ENCODE peak calls at places on chromosomes 7 and 10, in nine cellular contexts. One of them, this sample, is unnamed.

GRCh38 chr7:42262907-42263466 is 26.0 kb upstream of the GLI3 start:
- DNase-seq in AG09319: no peak
- DNase-seq in activated CD4-positive, alpha-beta T cell treated with anti-CD3 and anti-CD28 coated beads for 48 hours: no peak
- DNase-seq in naive thymus-derived CD8-positive, alpha-beta T cell: no peak
- DNase-seq in transverse colon: peak
- DNase-seq in Caco-2: no peak
- DNase-seq in NT2/D1: peak
- DNase-seq in GM23338: peak
- DNase-seq in 8988T: no peak
- DNase-seq in this sample: no peak

GRCh38 chr7:130891254-130892094 is 157.5 kb upstream of the KLF14 start:
- DNase-seq in AG09319: peak
- DNase-seq in activated CD4-positive, alpha-beta T cell treated with anti-CD3 and anti-CD28 coated beads for 48 hours: no peak
- DNase-seq in naive thymus-derived CD8-positive, alpha-beta T cell: no peak
- DNase-seq in transverse colon: no peak
- DNase-seq in Caco-2: no peak
- DNase-seq in NT2/D1: no peak
- DNase-seq in GM23338: no peak
- DNase-seq in 8988T: no peak
- DNase-seq in this sample: no peak

GRCh38 chr10:70851597-70852475 is 36.1 kb downstream of the SGPL1 start:
- DNase-seq in AG09319: no peak
- DNase-seq in activated CD4-positive, alpha-beta T cell treated with anti-CD3 and anti-CD28 coated beads for 48 hours: no peak
- DNase-seq in naive thymus-derived CD8-positive, alpha-beta T cell: no peak
- DNase-seq in transverse colon: no peak
- DNase-seq in Caco-2: peak
- DNase-seq in NT2/D1: no peak
- DNase-seq in GM23338: no peak
- DNase-seq in 8988T: no peak
- DNase-seq in this sample: no peak

GRCh38 chr7:139242741-139243281 is 11.8 kb downstream of the UBN2 start:
- DNase-seq in AG09319: no peak
- DNase-seq in activated CD4-positive, alpha-beta T cell treated with anti-CD3 and anti-CD28 coated beads for 48 hours: no peak
- DNase-seq in naive thymus-derived CD8-positive, alpha-beta T cell: no peak
- DNase-seq in transverse colon: no peak
- DNase-seq in Caco-2: no peak
- DNase-seq in NT2/D1: no peak
- DNase-seq in GM23338: no peak
- DNase-seq in 8988T: no peak
- DNase-seq in this sample: no peak

GRCh38 chr7:138116156-138116555 is 39.9 kb downstream of the AKR1D1 start:
- DNase-seq in AG09319: no peak
- DNase-seq in activated CD4-positive, alpha-beta T cell treated with anti-CD3 and anti-CD28 coated beads for 48 hours: no peak
- DNase-seq in naive thymus-derived CD8-positive, alpha-beta T cell: no peak
- DNase-seq in transverse colon: no peak
- DNase-seq in Caco-2: peak
- DNase-seq in NT2/D1: no peak
- DNase-seq in GM23338: no peak
- DNase-seq in 8988T: peak
- DNase-seq in this sample: no peak

GRCh38 chr10:127922675-127923366 is 15.9 kb downstream of the PTPRE start:
- DNase-seq in AG09319: peak
- DNase-seq in activated CD4-positive, alpha-beta T cell treated with anti-CD3 and anti-CD28 coated beads for 48 hours: no peak
- DNase-seq in naive thymus-derived CD8-positive, alpha-beta T cell: no peak
- DNase-seq in transverse colon: peak
- DNase-seq in Caco-2: peak
- DNase-seq in NT2/D1: no peak
- DNase-seq in GM23338: no peak
- DNase-seq in 8988T: peak
- DNase-seq in this sample: no peak

GRCh38 chr10:67539312-67539711 is 156.7 kb downstream of the CTNNA3 start:
- DNase-seq in AG09319: no peak
- DNase-seq in activated CD4-positive, alpha-beta T cell treated with anti-CD3 and anti-CD28 coated beads for 48 hours: no peak
- DNase-seq in naive thymus-derived CD8-positive, alpha-beta T cell: no peak
- DNase-seq in transverse colon: no peak
- DNase-seq in Caco-2: no peak
- DNase-seq in NT2/D1: no peak
- DNase-seq in GM23338: no peak
- DNase-seq in 8988T: no peak
- DNase-seq in this sample: no peak

GRCh38 chr7:88888684-88889083 is 93.1 kb upstream of the TEX47 start:
- DNase-seq in AG09319: no peak
- DNase-seq in activated CD4-positive, alpha-beta T cell treated with anti-CD3 and anti-CD28 coated beads for 48 hours: no peak
- DNase-seq in naive thymus-derived CD8-positive, alpha-beta T cell: no peak
- DNase-seq in transverse colon: no peak
- DNase-seq in Caco-2: peak
- DNase-seq in NT2/D1: no peak
- DNase-seq in GM23338: no peak
- DNase-seq in 8988T: no peak
- DNase-seq in this sample: no peak

GRCh38 chr7:46545790-46546189 is 624.7 kb upstream of the IGFBP3 start:
- DNase-seq in AG09319: no peak
- DNase-seq in activated CD4-positive, alpha-beta T cell treated with anti-CD3 and anti-CD28 coated beads for 48 hours: no peak
- DNase-seq in naive thymus-derived CD8-positive, alpha-beta T cell: no peak
- DNase-seq in transverse colon: no peak
- DNase-seq in Caco-2: peak
- DNase-seq in NT2/D1: no peak
- DNase-seq in GM23338: no peak
- DNase-seq in 8988T: no peak
- DNase-seq in this sample: no peak

GRCh38 chr7:12210179-12211053 is 678 bp upstream of the TMEM106B start:
- DNase-seq in AG09319: no peak
- DNase-seq in activated CD4-positive, alpha-beta T cell treated with anti-CD3 and anti-CD28 coated beads for 48 hours: no peak
- DNase-seq in naive thymus-derived CD8-positive, alpha-beta T cell: no peak
- DNase-seq in transverse colon: peak
- DNase-seq in Caco-2: peak
- DNase-seq in NT2/D1: no peak
- DNase-seq in GM23338: peak
- DNase-seq in 8988T: no peak
- DNase-seq in this sample: no peak

GRCh38 chr7:157493776-157494175 is 157.0 kb downstream of the DNAJB6 start:
- DNase-seq in AG09319: no peak
- DNase-seq in activated CD4-positive, alpha-beta T cell treated with anti-CD3 and anti-CD28 coated beads for 48 hours: no peak
- DNase-seq in naive thymus-derived CD8-positive, alpha-beta T cell: no peak
- DNase-seq in transverse colon: no peak
- DNase-seq in Caco-2: no peak
- DNase-seq in NT2/D1: no peak
- DNase-seq in GM23338: no peak
- DNase-seq in 8988T: no peak
- DNase-seq in this sample: no peak

GRCh38 chr10:22435650-22436049 is 90.4 kb downstream of the SPAG6 start:
- DNase-seq in AG09319: no peak
- DNase-seq in activated CD4-positive, alpha-beta T cell treated with anti-CD3 and anti-CD28 coated beads for 48 hours: no peak
- DNase-seq in naive thymus-derived CD8-positive, alpha-beta T cell: no peak
- DNase-seq in transverse colon: peak
- DNase-seq in Caco-2: no peak
- DNase-seq in NT2/D1: no peak
- DNase-seq in GM23338: no peak
- DNase-seq in 8988T: no peak
- DNase-seq in this sample: no peak

GRCh38 chr7:51140203-51140938 is 176.2 kb downstream of the COBL start:
- DNase-seq in AG09319: no peak
- DNase-seq in activated CD4-positive, alpha-beta T cell treated with anti-CD3 and anti-CD28 coated beads for 48 hours: no peak
- DNase-seq in naive thymus-derived CD8-positive, alpha-beta T cell: no peak
- DNase-seq in transverse colon: no peak
- DNase-seq in Caco-2: no peak
- DNase-seq in NT2/D1: no peak
- DNase-seq in GM23338: no peak
- DNase-seq in 8988T: no peak
- DNase-seq in this sample: no peak

GRCh38 chr10:73156054-73156453 is 11.8 kb downstream of the ECD start:
- DNase-seq in AG09319: no peak
- DNase-seq in activated CD4-positive, alpha-beta T cell treated with anti-CD3 and anti-CD28 coated beads for 48 hours: no peak
- DNase-seq in naive thymus-derived CD8-positive, alpha-beta T cell: no peak
- DNase-seq in transverse colon: no peak
- DNase-seq in Caco-2: no peak
- DNase-seq in NT2/D1: no peak
- DNase-seq in GM23338: no peak
- DNase-seq in 8988T: no peak
- DNase-seq in this sample: no peak

GRCh38 chr10:133012573-133013359 is 70.4 kb upstream of the CFAP46 start:
- DNase-seq in AG09319: no peak
- DNase-seq in activated CD4-positive, alpha-beta T cell treated with anti-CD3 and anti-CD28 coated beads for 48 hours: no peak
- DNase-seq in naive thymus-derived CD8-positive, alpha-beta T cell: no peak
- DNase-seq in transverse colon: peak
- DNase-seq in Caco-2: no peak
- DNase-seq in NT2/D1: no peak
- DNase-seq in GM23338: no peak
- DNase-seq in 8988T: no peak
- DNase-seq in this sample: no peak

GRCh38 chr10:51765284-51765971 is 66.0 kb upstream of the CSTF2T start:
- DNase-seq in AG09319: no peak
- DNase-seq in activated CD4-positive, alpha-beta T cell treated with anti-CD3 and anti-CD28 coated beads for 48 hours: no peak
- DNase-seq in naive thymus-derived CD8-positive, alpha-beta T cell: no peak
- DNase-seq in transverse colon: no peak
- DNase-seq in Caco-2: no peak
- DNase-seq in NT2/D1: no peak
- DNase-seq in GM23338: no peak
- DNase-seq in 8988T: no peak
- DNase-seq in this sample: no peak

GRCh38 chr10:9158675-9159074 is 1104.2 kb downstream of the GATA3 start:
- DNase-seq in AG09319: no peak
- DNase-seq in activated CD4-positive, alpha-beta T cell treated with anti-CD3 and anti-CD28 coated beads for 48 hours: no peak
- DNase-seq in naive thymus-derived CD8-positive, alpha-beta T cell: no peak
- DNase-seq in transverse colon: no peak
- DNase-seq in Caco-2: no peak
- DNase-seq in NT2/D1: no peak
- DNase-seq in GM23338: no peak
- DNase-seq in 8988T: no peak
- DNase-seq in this sample: no peak

GRCh38 chr10:48251152-48251524 is 23.4 kb downstream of the FRMPD2 start:
- DNase-seq in AG09319: no peak
- DNase-seq in activated CD4-positive, alpha-beta T cell treated with anti-CD3 and anti-CD28 coated beads for 48 hours: no peak
- DNase-seq in naive thymus-derived CD8-positive, alpha-beta T cell: no peak
- DNase-seq in transverse colon: no peak
- DNase-seq in Caco-2: no peak
- DNase-seq in NT2/D1: no peak
- DNase-seq in GM23338: no peak
- DNase-seq in 8988T: no peak
- DNase-seq in this sample: no peak

GRCh38 chr7:22651534-22652243 is 75.3 kb upstream of the IL6 start:
- DNase-seq in AG09319: no peak
- DNase-seq in activated CD4-positive, alpha-beta T cell treated with anti-CD3 and anti-CD28 coated beads for 48 hours: no peak
- DNase-seq in naive thymus-derived CD8-positive, alpha-beta T cell: no peak
- DNase-seq in transverse colon: no peak
- DNase-seq in Caco-2: no peak
- DNase-seq in NT2/D1: no peak
- DNase-seq in GM23338: no peak
- DNase-seq in 8988T: no peak
- DNase-seq in this sample: no peak

GRCh38 chr10:91077549-91078017 is 142.9 kb upstream of the PCGF5 start:
- DNase-seq in AG09319: no peak
- DNase-seq in activated CD4-positive, alpha-beta T cell treated with anti-CD3 and anti-CD28 coated beads for 48 hours: no peak
- DNase-seq in naive thymus-derived CD8-positive, alpha-beta T cell: no peak
- DNase-seq in transverse colon: peak
- DNase-seq in Caco-2: no peak
- DNase-seq in NT2/D1: no peak
- DNase-seq in GM23338: no peak
- DNase-seq in 8988T: no peak
- DNase-seq in this sample: no peak

GRCh38 chr7:103499976-103500375 is 54.0 kb upstream of the SLC26A5 start:
- DNase-seq in AG09319: no peak
- DNase-seq in activated CD4-positive, alpha-beta T cell treated with anti-CD3 and anti-CD28 coated beads for 48 hours: no peak
- DNase-seq in naive thymus-derived CD8-positive, alpha-beta T cell: no peak
- DNase-seq in transverse colon: no peak
- DNase-seq in Caco-2: no peak
- DNase-seq in NT2/D1: no peak
- DNase-seq in GM23338: no peak
- DNase-seq in 8988T: no peak
- DNase-seq in this sample: no peak

GRCh38 chr10:484925-485661 is 204.4 kb downstream of the DIP2C start:
- DNase-seq in AG09319: no peak
- DNase-seq in activated CD4-positive, alpha-beta T cell treated with anti-CD3 and anti-CD28 coated beads for 48 hours: peak
- DNase-seq in naive thymus-derived CD8-positive, alpha-beta T cell: peak
- DNase-seq in transverse colon: no peak
- DNase-seq in Caco-2: no peak
- DNase-seq in NT2/D1: no peak
- DNase-seq in GM23338: no peak
- DNase-seq in 8988T: no peak
- DNase-seq in this sample: no peak

GRCh38 chr7:68604516-68604915 is 993.8 kb upstream of the AUTS2 start:
- DNase-seq in AG09319: no peak
- DNase-seq in activated CD4-positive, alpha-beta T cell treated with anti-CD3 and anti-CD28 coated beads for 48 hours: no peak
- DNase-seq in naive thymus-derived CD8-positive, alpha-beta T cell: no peak
- DNase-seq in transverse colon: no peak
- DNase-seq in Caco-2: no peak
- DNase-seq in NT2/D1: no peak
- DNase-seq in GM23338: no peak
- DNase-seq in 8988T: no peak
- DNase-seq in this sample: no peak

GRCh38 chr10:103153302-103153759 is 39.7 kb downstream of the NT5C2 start:
- DNase-seq in AG09319: no peak
- DNase-seq in activated CD4-positive, alpha-beta T cell treated with anti-CD3 and anti-CD28 coated beads for 48 hours: no peak
- DNase-seq in naive thymus-derived CD8-positive, alpha-beta T cell: no peak
- DNase-seq in transverse colon: no peak
- DNase-seq in Caco-2: no peak
- DNase-seq in NT2/D1: no peak
- DNase-seq in GM23338: peak
- DNase-seq in 8988T: no peak
- DNase-seq in this sample: no peak

GRCh38 chr10:4371691-4372295 is 454.2 kb upstream of the AKR1E2 start:
- DNase-seq in AG09319: no peak
- DNase-seq in activated CD4-positive, alpha-beta T cell treated with anti-CD3 and anti-CD28 coated beads for 48 hours: no peak
- DNase-seq in naive thymus-derived CD8-positive, alpha-beta T cell: no peak
- DNase-seq in transverse colon: no peak
- DNase-seq in Caco-2: no peak
- DNase-seq in NT2/D1: no peak
- DNase-seq in GM23338: no peak
- DNase-seq in 8988T: no peak
- DNase-seq in this sample: no peak

GRCh38 chr7:47087866-47088265 is 494.0 kb downstream of the TNS3 start:
- DNase-seq in AG09319: no peak
- DNase-seq in activated CD4-positive, alpha-beta T cell treated with anti-CD3 and anti-CD28 coated beads for 48 hours: no peak
- DNase-seq in naive thymus-derived CD8-positive, alpha-beta T cell: no peak
- DNase-seq in transverse colon: no peak
- DNase-seq in Caco-2: no peak
- DNase-seq in NT2/D1: no peak
- DNase-seq in GM23338: no peak
- DNase-seq in 8988T: no peak
- DNase-seq in this sample: no peak